ENCODE peak calls at places on chromosomes 5 and 9, in six cellular contexts. M, O, X, P, G and S are unnamed samples.

GRCh38 chr9:91048739-91049138 is 247.1 kb downstream of the SYK start:
- DNase-seq in G (no peak), O (peak), P (no peak), M (no peak), X (no peak), S (no peak)

GRCh38 chr9:1353291-1353690 is 303.1 kb downstream of the DMRT2 start:
- DNase-seq in G (no peak), X (no peak), O (no peak), M (no peak), P (peak), S (no peak)

GRCh38 chr5:29218138-29218537 is 1975.3 kb upstream of the CDH6 start:
- DNase-seq in M (no peak), O (no peak), X (no peak), G (no peak), P (no peak), S (no peak)

GRCh38 chr5:149128023-149128875 is 13.0 kb upstream of the ABLIM3 start:
- DNase-seq in P (peak), M (peak), G (peak), X (no peak), O (no peak), S (peak)

GRCh38 chr9:73869261-73869660 is 627.9 kb upstream of the RORB start:
- DNase-seq in M (peak), G (peak), O (no peak), P (peak), X (no peak), S (peak)

GRCh38 chr9:111915425-111915758 is 18.8 kb downstream of the UGCG start:
- DNase-seq in O (no peak), X (no peak), G (no peak), P (no peak), M (no peak), S (no peak)

GRCh38 chr9:4114569-4115505 is 185.0 kb downstream of the GLIS3 start:
- DNase-seq in G (no peak), P (peak), O (no peak), M (peak), X (no peak), S (peak)

GRCh38 chr5:14664270-14665109 is at the start of gene OTULIN:
- DNase-seq in M (peak), G (peak), P (peak), X (peak), O (peak), S (peak)

GRCh38 chr9:114378016-114378415 is 9.8 kb downstream of the AKNA start:
- DNase-seq in O (no peak), X (no peak), G (no peak), P (no peak), M (no peak), S (no peak)

GRCh38 chr5:95984287-95984938 is 22.8 kb upstream of the ELL2 start:
- DNase-seq in M (peak), G (no peak), P (peak), X (no peak), O (no peak), S (no peak)

GRCh38 chr9:134930404-134930803 is 12.7 kb upstream of the FCN1 start:
- DNase-seq in G (no peak), X (no peak), O (no peak), M (no peak), P (no peak), S (no peak)

GRCh38 chr9:134314950-134315715 is 11.1 kb upstream of the RXRA start:
- DNase-seq in M (no peak), O (no peak), G (no peak), P (no peak), X (no peak), S (no peak)

GRCh38 chr9:134611046-134611445 is 30.6 kb upstream of the COL5A1 start:
- DNase-seq in G (peak), O (no peak), M (no peak), X (no peak), P (peak), S (no peak)

GRCh38 chr9:81293651-81294050 is 395.7 kb downstream of the TLE1 start:
- DNase-seq in O (no peak), M (no peak), X (no peak), G (no peak), P (no peak), S (no peak)

GRCh38 chr9:20315672-20316071 is 306.6 kb downstream of the MLLT3 start:
- DNase-seq in P (peak), M (peak), O (no peak), X (no peak), G (peak), S (peak)

GRCh38 chr5:119470105-119470763 is 17.9 kb downstream of the HSD17B4 start:
- DNase-seq in G (no peak), O (no peak), P (no peak), M (no peak), X (no peak), S (no peak)

GRCh38 chr9:29609282-29609681 is 2036.0 kb upstream of the C9orf72 start:
- DNase-seq in O (no peak), G (no peak), X (no peak), M (no peak), P (no peak), S (no peak)

GRCh38 chr5:141245250-141245717 is at the start of gene PCDHB15:
- DNase-seq in O (no peak), X (no peak), P (no peak), M (peak), G (no peak), S (no peak)

GRCh38 chr5:167814828-167815227 is 476.6 kb upstream of the WWC1 start:
- DNase-seq in M (peak), P (peak), O (no peak), G (peak), X (no peak), S (peak)

GRCh38 chr5:172149073-172149472 is 39.0 kb downstream of the STK10 start:
- DNase-seq in O (no peak), P (no peak), M (peak), G (no peak), X (no peak), S (peak)

GRCh38 chr9:131282688-131283422 is 6.5 kb upstream of the FAM78A start:
- DNase-seq in P (no peak), X (no peak), O (no peak), G (peak), M (no peak), S (no peak)

GRCh38 chr9:137406876-137407589 is 15.9 kb downstream of the EXD3 start:
- DNase-seq in M (peak), O (peak), P (no peak), G (peak), X (peak), S (peak)

GRCh38 chr5:168357881-168358280 is 66.4 kb downstream of the WWC1 start:
- DNase-seq in M (no peak), G (no peak), O (no peak), X (no peak), P (no peak), S (no peak)

GRCh38 chr5:144281784-144282183 is 111.1 kb downstream of the KCTD16 start:
- DNase-seq in G (no peak), X (no peak), P (no peak), O (no peak), M (no peak), S (no peak)

GRCh38 chr5:6715271-6715670 is 2.0 kb downstream of the TENT4A start:
- DNase-seq in M (no peak), X (no peak), P (no peak), O (peak), G (no peak), S (no peak)

GRCh38 chr5:76331139-76331538 is 71.9 kb upstream of the IQGAP2 start:
- DNase-seq in O (peak), P (no peak), G (no peak), X (no peak), M (no peak), S (no peak)

GRCh38 chr5:982377-983237 is 26.0 kb upstream of the NKD2 start:
- DNase-seq in O (no peak), X (no peak), M (no peak), P (no peak), G (no peak), S (no peak)

GRCh38 chr5:41118177-41118576 is 47.0 kb upstream of the MROH2B start:
- DNase-seq in P (no peak), X (no peak), O (no peak), G (no peak), M (no peak), S (no peak)

DNA sequence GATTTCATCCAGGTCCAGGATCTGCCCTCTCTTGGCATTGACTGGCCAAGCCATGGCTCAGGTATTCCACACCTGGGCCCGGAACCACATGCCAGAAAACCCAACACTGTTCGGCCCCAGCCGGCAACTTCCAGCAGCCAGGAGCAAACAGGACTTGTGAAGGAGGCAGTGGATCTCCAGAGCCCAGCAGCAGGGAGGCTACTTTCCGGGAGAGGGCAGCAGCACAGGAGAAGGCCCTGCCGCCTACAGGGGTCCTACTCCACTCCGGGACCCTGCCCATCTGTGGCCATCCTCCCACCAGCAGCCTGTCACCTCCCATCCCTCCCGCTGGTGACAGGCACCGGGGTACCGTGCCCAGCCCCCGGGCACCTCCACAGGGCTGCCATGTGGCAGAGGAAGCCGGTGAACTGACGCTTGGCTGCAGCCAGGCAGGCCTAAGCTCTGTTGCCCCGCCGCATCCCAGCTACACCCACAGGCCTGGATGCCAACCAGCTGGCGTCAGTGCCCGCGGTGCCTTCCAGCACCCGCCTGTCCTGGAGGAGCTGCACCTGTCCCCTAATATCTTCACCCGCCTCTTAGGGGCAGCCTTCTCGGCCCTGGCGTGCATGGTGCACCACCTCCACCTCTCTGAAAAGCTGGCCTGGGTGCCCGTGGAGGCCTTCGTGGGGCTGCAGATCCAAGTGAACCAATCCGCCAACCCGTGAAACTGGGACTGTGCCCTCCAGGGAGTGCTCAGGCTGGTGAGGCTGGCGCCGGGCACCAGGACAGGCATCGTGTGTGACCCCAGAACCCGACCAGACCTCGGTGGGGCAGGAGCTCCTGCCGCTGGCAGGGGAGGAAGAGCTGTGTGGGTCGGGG is 18.9 kb upstream of the SLC30A5 start:
- DNase-seq in X (no peak), O (no peak), P (no peak), M (no peak), G (no peak), S (no peak)
- TF ChIP-seq CTCF in X (no peak), O (no peak), P (no peak), M (no peak), G (no peak), S (no peak)

GRCh38 chr5:142716963-142717362 is 31.1 kb upstream of the FGF1 start:
- DNase-seq in O (peak), G (no peak), P (peak), X (no peak), M (peak), S (peak)

GRCh38 chr5:142715291-142715690 is 29.4 kb upstream of the FGF1 start:
- DNase-seq in X (no peak), O (no peak), G (no peak), P (no peak), M (no peak), S (no peak)

GRCh38 chr5:142717582-142718215 is 31.8 kb upstream of the FGF1 start:
- DNase-seq in O (no peak), M (peak), G (peak), P (peak), X (no peak), S (peak)

GRCh38 chr5:142713151-142713706 is 27.3 kb upstream of the FGF1 start:
- DNase-seq in M (peak), G (peak), P (peak), O (peak), X (peak), S (peak)
- TF ChIP-seq CTCF in M (peak), G (peak), P (peak), O (peak), X (peak), S (peak)

GRCh38 chr5:163489745-163490075 is 15.7 kb upstream of the MAT2B start:
- DNase-seq in M (no peak), P (no peak), O (no peak), G (no peak), X (no peak), S (no peak)

DNA sequence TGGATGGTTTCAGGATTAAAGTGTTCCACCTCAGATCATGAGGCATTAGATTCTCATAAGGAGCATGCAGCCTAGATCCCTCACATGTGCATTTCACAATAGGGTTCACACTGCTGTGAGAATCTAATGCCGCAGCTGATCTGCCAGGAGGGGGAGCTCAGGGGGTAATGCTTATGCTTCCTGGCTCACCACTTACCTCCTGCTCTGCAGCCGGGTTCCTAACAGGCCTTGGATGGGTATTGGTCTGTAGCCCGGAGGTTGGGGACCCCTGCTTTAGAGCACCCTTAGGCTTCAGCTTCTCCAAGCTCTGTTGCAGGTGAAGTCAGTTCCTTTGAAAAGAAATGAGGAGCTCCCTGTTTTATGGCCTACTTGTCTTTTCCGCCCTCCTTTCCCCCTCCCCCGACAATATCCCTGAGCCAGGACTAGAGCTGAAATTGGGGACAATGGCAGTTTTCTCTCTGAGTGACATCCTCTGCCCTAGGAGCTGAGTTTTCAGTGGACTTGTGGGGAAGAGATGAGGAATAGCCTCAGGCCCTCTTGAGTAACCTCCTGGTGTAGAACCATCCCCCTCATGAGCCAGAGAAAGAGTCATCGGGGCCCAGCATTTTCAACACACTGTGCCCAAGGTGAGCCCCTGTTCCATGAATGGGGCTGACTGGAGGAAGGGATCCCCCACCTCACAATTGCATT is 16.2 kb upstream of the MAT2B start:
- DNase-seq in G (no peak), X (no peak), M (peak), P (peak), O (no peak), S (peak)
- TF ChIP-seq CTCF in G (no peak), X (no peak), M (peak), P (peak), O (no peak), S (peak)

DNA sequence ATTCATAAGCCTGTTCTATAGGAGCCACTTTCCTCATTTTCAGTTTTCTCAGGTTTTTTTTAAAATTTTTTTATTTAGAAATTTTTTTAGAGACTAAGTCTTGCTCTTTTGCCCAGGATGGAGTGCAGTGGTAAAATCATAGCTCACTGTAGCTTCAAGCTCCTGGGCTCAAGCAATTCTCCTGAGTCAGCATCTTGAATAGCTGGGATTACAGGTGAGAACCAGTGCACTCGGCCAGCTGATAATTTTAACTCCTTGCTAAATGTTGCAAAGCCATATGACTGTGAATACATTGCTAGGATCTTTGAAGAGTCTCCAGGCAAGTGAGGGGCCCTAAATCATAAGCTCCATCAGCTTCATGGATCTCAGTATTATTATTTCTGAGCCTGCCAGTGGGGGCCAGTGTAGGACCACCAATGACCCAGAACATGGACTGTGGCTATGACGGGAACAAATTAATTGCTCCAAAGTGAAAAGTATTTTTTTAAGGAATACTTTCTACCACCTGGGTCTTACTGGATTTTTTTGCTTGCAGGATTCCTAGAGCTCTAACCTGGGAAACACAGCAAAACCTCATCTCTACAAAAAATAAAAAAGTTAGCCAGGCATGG is 5.7 kb upstream of the GAPVD1 start:
- DNase-seq in P (no peak), M (peak), G (no peak), X (no peak), O (no peak), S (no peak)
- TF ChIP-seq CTCF in P (peak), M (peak), G (peak), X (no peak), O (no peak), S (peak)

GRCh38 chr5:32712463-32713395 is 1.6 kb downstream of the NPR3 start:
- DNase-seq in P (no peak), M (no peak), O (no peak), X (no peak), G (no peak), S (no peak)
- TF ChIP-seq CTCF in P (peak), M (peak), O (no peak), X (no peak), G (no peak), S (peak)

GRCh38 chr9:124399323-124399962 is 15.8 kb downstream of the PSMB7 start:
- DNase-seq in M (peak), P (no peak), O (no peak), X (no peak), G (no peak), S (peak)
- TF ChIP-seq CTCF in M (peak), P (peak), O (no peak), X (no peak), G (no peak), S (peak)

GRCh38 chr5:64727150-64727549 is 36.8 kb downstream of the SHISAL2B start:
- DNase-seq in O (no peak), X (no peak), G (no peak), M (no peak), P (no peak), S (no peak)

DNA sequence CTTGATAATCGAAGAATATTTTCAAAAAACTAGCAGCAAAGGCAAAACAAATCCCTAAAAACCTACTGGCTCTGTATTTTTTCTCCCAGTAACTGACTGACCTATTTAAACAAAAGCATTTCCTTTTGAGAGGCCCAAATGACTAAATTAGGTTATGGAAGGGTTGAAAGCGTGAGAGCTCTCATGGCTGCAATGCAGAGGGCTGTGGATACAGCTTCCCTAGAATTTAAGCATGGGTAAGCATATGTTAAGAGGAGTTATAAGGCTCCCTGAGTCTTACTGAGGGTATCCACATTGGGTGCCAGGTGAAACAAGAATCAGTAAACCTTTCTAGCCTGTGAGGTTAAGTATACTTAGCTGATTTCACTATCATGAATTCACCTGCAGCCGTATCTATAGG is 32.3 kb downstream of the SHISAL2B start:
- DNase-seq in X (no peak), O (no peak), G (no peak), M (no peak), P (no peak), S (no peak)
- TF ChIP-seq CTCF in X (no peak), O (no peak), G (no peak), M (no peak), P (no peak), S (no peak)

DNA sequence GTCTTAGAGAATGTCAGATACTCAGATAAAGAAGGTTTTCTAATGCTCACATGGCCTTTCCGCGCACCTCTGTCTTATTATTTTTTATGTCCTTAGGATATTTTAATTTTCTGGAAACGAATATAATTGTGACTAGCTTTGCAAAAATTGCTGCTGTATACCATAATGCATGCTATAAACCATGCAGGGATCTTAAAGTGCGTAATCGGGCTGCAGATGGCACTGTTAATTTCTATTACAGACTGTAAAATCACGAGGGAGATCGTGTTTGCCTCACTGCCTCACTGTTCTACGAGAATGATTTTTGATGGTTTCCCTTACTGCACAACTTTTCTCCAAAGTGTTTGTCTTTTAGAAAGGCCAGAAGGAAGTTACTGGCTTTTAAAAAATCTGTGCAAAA is 356.1 kb downstream of the TUSC1 start:
- DNase-seq in M (no peak), G (no peak), X (no peak), P (no peak), O (no peak), S (no peak)
- TF ChIP-seq CTCF in M (no peak), G (no peak), X (no peak), P (no peak), O (no peak), S (no peak)